ENCODE peak calls at places on chromosomes 5 and 9, in eight cellular contexts. One of them, this sample, is unnamed.

GRCh38 chr5:113271015-113271414 is 163.8 kb downstream of the TSSK1B start:
- DNase-seq in stimulated activated CD4-positive, alpha-beta T cell treated with anti-CD3 and anti-CD28 coated beads, Interleukin-2, amount 100 ng/mL, for 24 hours: no peak
- DNase-seq in midbrain: no peak
- DNase-seq in tibial artery: no peak
- DNase-seq in HL-60: no peak
- DNase-seq in stimulated activated CD8-positive, alpha-beta memory T cell treated with anti-CD3 and anti-CD28 coated beads, Interleukin-2, amount 100 ng/mL, for 48 hours: no peak
- DNase-seq in astrocyte: peak; percentile 80
- DNase-seq in hepatocyte: no peak
- DNase-seq in this sample: no peak

GRCh38 chr9:123048748-123049147 is 15.3 kb downstream of the GPR21 start:
- DNase-seq in astrocyte: peak; percentile 28
- DNase-seq in HL-60: no peak
- DNase-seq in midbrain: no peak
- DNase-seq in stimulated activated CD4-positive, alpha-beta T cell treated with anti-CD3 and anti-CD28 coated beads, Interleukin-2, amount 100 ng/mL, for 24 hours: no peak
- DNase-seq in tibial artery: no peak
- DNase-seq in stimulated activated CD8-positive, alpha-beta memory T cell treated with anti-CD3 and anti-CD28 coated beads, Interleukin-2, amount 100 ng/mL, for 48 hours: no peak
- DNase-seq in hepatocyte: no peak
- DNase-seq in this sample: no peak

GRCh38 chr9:108444400-108445358 is 411.1 kb downstream of the ACTL7B start:
- DNase-seq in midbrain: no peak
- DNase-seq in HL-60: no peak
- DNase-seq in stimulated activated CD4-positive, alpha-beta T cell treated with anti-CD3 and anti-CD28 coated beads, Interleukin-2, amount 100 ng/mL, for 24 hours: no peak
- DNase-seq in astrocyte: peak; percentile 95
- DNase-seq in hepatocyte: peak; percentile 60
- DNase-seq in stimulated activated CD8-positive, alpha-beta memory T cell treated with anti-CD3 and anti-CD28 coated beads, Interleukin-2, amount 100 ng/mL, for 48 hours: no peak
- DNase-seq in tibial artery: peak; percentile 28
- DNase-seq in this sample: no peak

GRCh38 chr5:10632110-10632903 is 68.4 kb downstream of the ANKRD33B start:
- DNase-seq in astrocyte: peak; percentile 39
- DNase-seq in stimulated activated CD8-positive, alpha-beta memory T cell treated with anti-CD3 and anti-CD28 coated beads, Interleukin-2, amount 100 ng/mL, for 48 hours: peak; percentile 68
- DNase-seq in hepatocyte: no peak
- DNase-seq in tibial artery: no peak
- DNase-seq in HL-60: peak; percentile 96
- DNase-seq in midbrain: no peak
- DNase-seq in stimulated activated CD4-positive, alpha-beta T cell treated with anti-CD3 and anti-CD28 coated beads, Interleukin-2, amount 100 ng/mL, for 24 hours: peak; percentile 71
- DNase-seq in this sample: no peak

GRCh38 chr5:56172225-56172624 is 60.9 kb downstream of the ANKRD55 start:
- DNase-seq in stimulated activated CD8-positive, alpha-beta memory T cell treated with anti-CD3 and anti-CD28 coated beads, Interleukin-2, amount 100 ng/mL, for 48 hours: no peak
- DNase-seq in stimulated activated CD4-positive, alpha-beta T cell treated with anti-CD3 and anti-CD28 coated beads, Interleukin-2, amount 100 ng/mL, for 24 hours: no peak
- DNase-seq in astrocyte: peak; percentile 63
- DNase-seq in HL-60: no peak
- DNase-seq in hepatocyte: no peak
- DNase-seq in midbrain: no peak
- DNase-seq in tibial artery: no peak
- DNase-seq in this sample: no peak

GRCh38 chr9:128152133-128152780 is 3.0 kb downstream of the LCN2 start:
- DNase-seq in astrocyte: no peak
- DNase-seq in midbrain: no peak
- DNase-seq in stimulated activated CD8-positive, alpha-beta memory T cell treated with anti-CD3 and anti-CD28 coated beads, Interleukin-2, amount 100 ng/mL, for 48 hours: no peak
- DNase-seq in hepatocyte: no peak
- DNase-seq in HL-60: no peak
- DNase-seq in tibial artery: no peak
- DNase-seq in stimulated activated CD4-positive, alpha-beta T cell treated with anti-CD3 and anti-CD28 coated beads, Interleukin-2, amount 100 ng/mL, for 24 hours: no peak
- DNase-seq in this sample: no peak

GRCh38 chr9:76878933-76879332 is 27.0 kb downstream of the PRUNE2 start:
- DNase-seq in midbrain: no peak
- DNase-seq in stimulated activated CD4-positive, alpha-beta T cell treated with anti-CD3 and anti-CD28 coated beads, Interleukin-2, amount 100 ng/mL, for 24 hours: no peak
- DNase-seq in stimulated activated CD8-positive, alpha-beta memory T cell treated with anti-CD3 and anti-CD28 coated beads, Interleukin-2, amount 100 ng/mL, for 48 hours: no peak
- DNase-seq in astrocyte: no peak
- DNase-seq in HL-60: no peak
- DNase-seq in hepatocyte: no peak
- DNase-seq in tibial artery: no peak
- DNase-seq in this sample: no peak

GRCh38 chr5:124783794-124784193 is 37.4 kb upstream of the ZNF608 start:
- DNase-seq in hepatocyte: no peak
- DNase-seq in HL-60: no peak
- DNase-seq in stimulated activated CD8-positive, alpha-beta memory T cell treated with anti-CD3 and anti-CD28 coated beads, Interleukin-2, amount 100 ng/mL, for 48 hours: no peak
- DNase-seq in astrocyte: peak; percentile 20
- DNase-seq in stimulated activated CD4-positive, alpha-beta T cell treated with anti-CD3 and anti-CD28 coated beads, Interleukin-2, amount 100 ng/mL, for 24 hours: no peak
- DNase-seq in tibial artery: no peak
- DNase-seq in midbrain: peak; percentile 38
- DNase-seq in this sample: no peak

GRCh38 chr5:80592761-80593160 is 22.7 kb upstream of the ANKRD34B start:
- DNase-seq in HL-60: no peak
- DNase-seq in hepatocyte: no peak
- DNase-seq in astrocyte: no peak
- DNase-seq in midbrain: no peak
- DNase-seq in stimulated activated CD4-positive, alpha-beta T cell treated with anti-CD3 and anti-CD28 coated beads, Interleukin-2, amount 100 ng/mL, for 24 hours: no peak
- DNase-seq in tibial artery: no peak
- DNase-seq in stimulated activated CD8-positive, alpha-beta memory T cell treated with anti-CD3 and anti-CD28 coated beads, Interleukin-2, amount 100 ng/mL, for 48 hours: no peak
- DNase-seq in this sample: no peak

GRCh38 chr9:92616199-92617129 is 53.5 kb downstream of the IPPK start:
- DNase-seq in hepatocyte: no peak
- DNase-seq in tibial artery: no peak
- DNase-seq in stimulated activated CD8-positive, alpha-beta memory T cell treated with anti-CD3 and anti-CD28 coated beads, Interleukin-2, amount 100 ng/mL, for 48 hours: no peak
- DNase-seq in astrocyte: peak; percentile 31
- DNase-seq in stimulated activated CD4-positive, alpha-beta T cell treated with anti-CD3 and anti-CD28 coated beads, Interleukin-2, amount 100 ng/mL, for 24 hours: no peak
- DNase-seq in HL-60: no peak
- DNase-seq in midbrain: no peak
- DNase-seq in this sample: no peak